ENCODE peak calls at places on chromosomes 3 and 15, in nine cellular contexts. D is Right ventricle myocardium superior; A is pons; U is A549; J is foreskin keratinocyte; E is tibial artery; Z is esophagus squamous epithelium; Y is stimulated activated CD4-positive, alpha-beta T cell treated with anti-CD3 and anti-CD28 coated beads, Interleukin-15, amount 100 ng/mL, for 24 hours; K is activated CD4-positive, CD25-positive, alpha-beta regulatory T cell treated with anti-CD3 and anti-CD28 coated beads, Interleukin-2, amount 50 U/mL, for 72 hours. S is an unnamed sample.

GRCh38 chr3:64244011-64244942 is 19.0 kb upstream of the PRICKLE2 start:
- DNase-seq in Y (no peak), Z (no peak), U (peak; percentile 38), K (no peak), E (no peak), J (peak; percentile 16), D (no peak), A (no peak), S (no peak)

GRCh38 chr3:37386627-37387230 is 212.3 kb upstream of the LRRFIP2 start:
- DNase-seq in D (no peak), U (no peak), Z (no peak), J (no peak), Y (no peak), A (no peak), E (no peak), K (no peak), S (no peak)

GRCh38 chr3:100869787-100870186 is 123.4 kb downstream of the ABI3BP start:
- DNase-seq in U (no peak), J (no peak), Z (no peak), Y (no peak), K (no peak), A (no peak), E (no peak), D (no peak), S (no peak)

GRCh38 chr3:37559461-37559860 is 302.2 kb upstream of the CTDSPL start:
- DNase-seq in U (no peak), J (no peak), K (no peak), Y (no peak), E (no peak), D (no peak), A (no peak), Z (no peak), S (no peak)

GRCh38 chr3:171135536-171135935 is 109.0 kb upstream of the SLC2A2 start:
- DNase-seq in A (no peak), K (no peak), J (no peak), U (no peak), Y (no peak), E (no peak), D (no peak), Z (no peak), S (no peak)

GRCh38 chr15:85750807-85751730 is 43.7 kb downstream of the KLHL25 start:
- DNase-seq in J (no peak), E (peak; percentile 74), U (no peak), Z (no peak), D (no peak), K (peak; percentile 26), Y (no peak), A (no peak), S (no peak)

GRCh38 chr3:54225841-54226528 is 103.6 kb downstream of the CACNA2D3 start:
- DNase-seq in U (no peak), Y (no peak), A (no peak), D (no peak), Z (no peak), K (no peak), E (no peak), J (no peak), S (no peak)

GRCh38 chr3:126049289-126050049 is 34.5 kb downstream of the SLC41A3 start:
- DNase-seq in K (no peak), J (no peak), E (no peak), D (no peak), Y (no peak), A (no peak), U (no peak), Z (no peak), S (no peak)

GRCh38 chr15:35618260-35619188 is 72.6 kb upstream of the DPH6 start:
- DNase-seq in Z (no peak), U (no peak), J (no peak), A (no peak), D (no peak), Y (no peak), K (no peak), E (no peak), S (no peak)

GRCh38 chr3:37456270-37456708 is 281.9 kb upstream of the LRRFIP2 start:
- DNase-seq in D (peak; percentile 88), Z (no peak), E (peak; percentile 96), K (no peak), A (peak; percentile 24), J (no peak), Y (no peak), U (no peak), S (no peak)

GRCh38 chr3:72448858-72449257 is 399.4 kb downstream of the SHQ1 start:
- DNase-seq in U (no peak), Z (no peak), D (no peak), J (peak; percentile 9), E (no peak), K (no peak), Y (no peak), A (no peak), S (no peak)

GRCh38 chr15:34716111-34716510 is 38.7 kb downstream of the GJD2 start:
- DNase-seq in Z (no peak), D (peak; percentile 76), E (no peak), A (no peak), K (no peak), J (no peak), U (no peak), Y (no peak), S (no peak)

GRCh38 chr3:46378426-46378942 is 7.7 kb downstream of the CCR5 start:
- DNase-seq in E (no peak), Z (no peak), J (peak; percentile 64), Y (peak; percentile 81), U (peak; percentile 45), K (peak; percentile 65), D (peak; percentile 78), A (peak; percentile 71), S (peak; percentile 44)

GRCh38 chr3:103002447-103002846 is 567.6 kb downstream of the ZPLD1 start:
- DNase-seq in Z (no peak), J (no peak), A (no peak), K (no peak), D (no peak), Y (no peak), U (no peak), E (no peak), S (no peak)

GRCh38 chr3:117871934-117872333 is 1162.4 kb downstream of the TUSC7 start:
- DNase-seq in Y (no peak), A (no peak), D (no peak), U (no peak), J (no peak), K (no peak), Z (no peak), E (no peak), S (no peak)

GRCh38 chr3:132347095-132347494 is 29.9 kb downstream of the ACP3 start:
- DNase-seq in Y (no peak), U (no peak), J (peak; percentile 22), K (no peak), Z (no peak), A (peak; percentile 83), D (no peak), E (no peak), S (no peak)

GRCh38 chr3:171687998-171688397 is 122.3 kb downstream of the PLD1 start:
- DNase-seq in J (no peak), E (no peak), D (no peak), Z (no peak), K (no peak), Y (no peak), U (no peak), A (no peak), S (no peak)

GRCh38 chr15:43100971-43101370 is 4.9 kb downstream of the UBR1 start:
- DNase-seq in J (peak; percentile 70), U (no peak), A (no peak), Y (no peak), Z (no peak), E (no peak), D (no peak), K (no peak), S (no peak)

GRCh38 chr15:101398247-101398646 is 91.3 kb downstream of the PCSK6 start:
- DNase-seq in Z (no peak), A (no peak), U (no peak), Y (no peak), E (no peak), K (no peak), D (no peak), J (no peak), S (no peak)

GRCh38 chr3:150177673-150178378 is 207.1 kb upstream of the PFN2 start:
- DNase-seq in E (no peak), D (no peak), Z (no peak), A (no peak), J (peak; percentile 46), Y (no peak), U (peak; percentile 32), K (no peak), S (no peak)

GRCh38 chr3:53195602-53196574 is 34.9 kb downstream of the PRKCD start:
- DNase-seq in E (no peak), Y (peak; percentile 71), K (peak; percentile 72), J (no peak), A (no peak), Z (no peak), D (peak; percentile 68), U (peak; percentile 46), S (peak; percentile 28)

GRCh38 chr3:193593666-193594025 is 638 bp downstream of the OPA1 start:
- DNase-seq in A (no peak), Y (peak; percentile 66), U (peak; percentile 24), D (no peak), J (no peak), Z (no peak), K (peak; percentile 39), E (no peak), S (peak; percentile 5)

S was measured in effector memory CD4-positive, alpha-beta T cell.